ENCODE peak calls at places on chromosomes 7 and 10, in nine cellular contexts. F is breast epithelium, W is fibroblast of lung, U is psoas muscle, J is MM.1S, G is ovary, S is Peyer's patch, X is tibial artery, Z is colonic mucosa. T is an unnamed sample. For H3K9me3, the result is how much of the 10 kb centered on the place peaks cover.

GRCh38 chr7:64559206-64559605 is 3.7 kb downstream of the ZNF680 start:
- DNase-seq in W (peak), S (no peak), F (no peak), G (no peak), U (peak), X (no peak), Z (no peak), J (no peak), T (no peak)

GRCh38 chr7:31633894-31634494 is 53.0 kb upstream of the PPP1R17 start:
- DNase-seq in X (no peak), W (peak), J (peak), U (peak), Z (peak), F (peak), S (peak), G (no peak), T (no peak)

GRCh38 chr10:77436257-77436780 is 201.3 kb downstream of the KCNMA1 start:
- DNase-seq in F (no peak), X (no peak), S (no peak), G (no peak), Z (no peak), U (no peak), J (no peak), W (peak), T (no peak)

GRCh38 chr7:138584283-138584682 is 116.9 kb downstream of the SVOPL start:
- DNase-seq in U (no peak), G (no peak), X (no peak), S (no peak), J (no peak), Z (no peak), W (peak), F (no peak), T (no peak)

GRCh38 chr7:42964849-42965805 is 33.0 kb downstream of the MRPL32 start:
- DNase-seq in Z (no peak), S (no peak), W (peak), X (no peak), G (no peak), U (no peak), J (no peak), F (no peak), T (no peak)

GRCh38 chr10:50310560-50311174 is 59.4 kb upstream of the ASAH2 start:
- DNase-seq in F (no peak), W (no peak), J (peak), S (peak), U (no peak), G (no peak), X (no peak), Z (peak), T (no peak)

GRCh38 chr7:124423863-124424262 is 341.7 kb downstream of the GPR37 start:
- DNase-seq in S (no peak), F (no peak), G (no peak), W (no peak), X (no peak), Z (no peak), J (no peak), U (no peak), T (no peak)

GRCh38 chr7:100130608-100131453 is 4.1 kb downstream of the MBLAC1 start:
- DNase-seq in U (peak), X (peak), J (peak), G (peak), S (peak), W (peak), Z (peak), F (peak), T (peak)

GRCh38 chr10:77350711-77351119 is 286.9 kb downstream of the KCNMA1 start:
- DNase-seq in S (peak), J (no peak), G (no peak), F (no peak), U (peak), X (peak), Z (peak), W (peak), T (no peak)

GRCh38 chr7:128120116-128120515 is 88.9 kb upstream of the LRRC4 start:
- DNase-seq in Z (no peak), J (no peak), X (peak), F (no peak), U (no peak), W (no peak), G (no peak), S (no peak), T (no peak)

GRCh38 chr10:96658844-96659243 is 61.5 kb downstream of the PIK3AP1 start:
- DNase-seq in U (no peak), Z (no peak), G (no peak), W (no peak), F (no peak), X (no peak), S (no peak), J (no peak), T (no peak)

GRCh38 chr7:84452618-84453017 is 258.0 kb upstream of the SEMA3A start:
- DNase-seq in G (no peak), W (no peak), Z (no peak), U (no peak), F (no peak), J (no peak), S (no peak), X (no peak), T (no peak)

GRCh38 chr7:66769833-66770512 is 29.4 kb downstream of the RABGEF1 start:
- DNase-seq in F (no peak), X (no peak), S (no peak), Z (no peak), G (no peak), W (peak), J (no peak), U (no peak), T (no peak)

GRCh38 chr10:21519981-21520436 is 5.5 kb downstream of the SKIDA1 start:
- DNase-seq in F (no peak), J (peak), U (no peak), X (no peak), Z (no peak), G (no peak), S (no peak), W (peak), T (no peak)

GRCh38 chr7:46349490-46349889 is 428.4 kb upstream of the IGFBP3 start:
- DNase-seq in J (no peak), F (no peak), W (no peak), Z (no peak), G (no peak), U (no peak), S (no peak), X (no peak), T (no peak)

GRCh38 chr7:23026164-23026563 is 12.2 kb upstream of the HYCC1 start:
- DNase-seq in J (no peak), F (no peak), U (no peak), W (peak), S (no peak), X (no peak), Z (no peak), G (no peak), T (no peak)

GRCh38 chr7:101717986-101718746 is 89.1 kb upstream of the MYL10 start:
- DNase-seq in S (no peak), W (peak), Z (peak), J (no peak), F (no peak), U (peak), X (no peak), G (no peak), T (no peak)

GRCh38 chr10:87873656-87874055 is 10.2 kb downstream of the PTEN start:
- DNase-seq in S (no peak), X (no peak), U (no peak), Z (no peak), W (no peak), G (no peak), J (no peak), F (no peak), T (no peak)

GRCh38 chr7:128733278-128733645 is 5.9 kb upstream of the CALU start:
- DNase-seq in J (no peak), X (no peak), W (no peak), F (no peak), S (no peak), U (no peak), G (no peak), Z (no peak), T (no peak)

GRCh38 chr7:128110641-128111365 is 79.6 kb upstream of the LRRC4 start:
- DNase-seq in F (no peak), X (peak), U (no peak), Z (no peak), J (peak), W (no peak), S (peak), G (no peak), T (no peak)

GRCh38 chr10:90373911-90374310 is 483.9 kb downstream of the HTR7 start:
- DNase-seq in G (no peak), J (no peak), F (no peak), S (no peak), Z (no peak), X (no peak), U (no peak), W (no peak), T (no peak)

GRCh38 chr7:37212526-37212925 is 236.1 kb downstream of the ELMO1 start:
- DNase-seq in U (no peak), W (no peak), J (peak), S (no peak), Z (no peak), F (no peak), X (no peak), G (no peak), T (no peak)

GRCh38 chr10:115171392-115171960 is 78.3 kb downstream of the ATRNL1 start:
- DNase-seq in F (no peak), J (peak), X (no peak), G (no peak), U (no peak), W (peak), S (no peak), Z (no peak), T (no peak)

GRCh38 chr10:30893208-30893607 is 138.5 kb downstream of the ZNF438 start:
- DNase-seq in G (no peak), F (no peak), S (no peak), X (no peak), W (peak), Z (no peak), J (no peak), U (no peak), T (no peak)

GRCh38 chr10:1216576-1217236 is 160.5 kb downstream of the WDR37 start:
- DNase-seq in Z (no peak), J (no peak), F (no peak), U (no peak), W (no peak), X (no peak), G (no peak), S (peak), T (no peak)

GRCh38 chr10:121077331-121077730 is 226.2 kb downstream of the WDR11 start:
- DNase-seq in U (no peak), W (peak), F (peak), J (no peak), X (no peak), G (no peak), S (no peak), Z (no peak), T (no peak)

GRCh38 chr7:1704326-1705241 is 34.5 kb downstream of the ELFN1 start:
- DNase-seq in U (no peak), F (no peak), W (no peak), Z (no peak), S (peak), G (no peak), J (no peak), X (peak), T (peak)

GRCh38 chr10:59047180-59047579 is 129.3 kb upstream of the PHYHIPL start:
- DNase-seq in J (no peak), S (no peak), Z (no peak), X (no peak), W (no peak), F (no peak), G (no peak), U (no peak), T (no peak)

GRCh38 chr7:22346383-22347107 is 10.4 kb downstream of the RAPGEF5 start:
- DNase-seq in X (no peak), F (no peak), W (no peak), J (no peak), G (no peak), S (no peak), U (no peak), Z (no peak), T (no peak)

GRCh38 chr7:88485811-88486210 is 179.1 kb upstream of the STEAP4 start:
- DNase-seq in Z (no peak), U (no peak), X (no peak), G (no peak), W (no peak), J (no peak), S (no peak), F (no peak), T (no peak)

GRCh38 chr10:78170026-78170475 is 136.4 kb downstream of the RPS24 start:
- DNase-seq in Z (no peak), G (no peak), J (no peak), U (no peak), S (no peak), X (no peak), F (no peak), W (peak), T (no peak)

GRCh38 chr7:55019691-55020480 is 1.1 kb downstream of the EGFR start:
- DNase-seq in G (peak), W (peak), S (no peak), J (no peak), Z (peak), X (peak), F (peak), U (peak), T (peak)

GRCh38 chr7:46695045-46695708 is 774.1 kb upstream of the IGFBP3 start:
- DNase-seq in X (no peak), J (no peak), U (no peak), S (no peak), F (no peak), G (no peak), W (no peak), Z (no peak), T (no peak)

GRCh38 chr10:943334-944033 is 12.0 kb upstream of the LARP4B start:
- DNase-seq in F (no peak), S (no peak), G (no peak), X (no peak), U (no peak), J (no peak), Z (no peak), W (no peak), T (peak)

GRCh38 chr10:4067552-4068254 is 282.7 kb upstream of the KLF6 start:
- DNase-seq in J (no peak), U (no peak), X (no peak), S (peak), F (no peak), G (no peak), W (no peak), Z (peak), T (no peak)

GRCh38 chr10:98331888-98332287 is 63.9 kb upstream of the LOXL4 start:
- DNase-seq in W (no peak), Z (no peak), G (no peak), U (no peak), F (no peak), S (no peak), J (no peak), X (no peak), T (peak)

GRCh38 chr10:29681700-29682444 is 47.1 kb upstream of the SVIL start:
- DNase-seq in X (no peak), S (peak), U (no peak), Z (no peak), J (no peak), W (no peak), F (no peak), G (no peak), T (no peak)

GRCh38 chr7:17599733-17600685 is 301.6 kb downstream of the AHR start:
- DNase-seq in S (no peak), W (peak), G (no peak), J (no peak), F (no peak), X (no peak), U (no peak), Z (no peak), T (no peak)

GRCh38 chr10:112687647-112688046 is 240.6 kb downstream of the VTI1A start:
- DNase-seq in G (no peak), U (no peak), S (no peak), W (peak), F (no peak), X (no peak), Z (no peak), J (no peak), T (no peak)

GRCh38 chr10:75136346-75136745 is 24.9 kb downstream of the SAMD8 start:
- DNase-seq in W (peak), U (no peak), X (no peak), G (no peak), S (no peak), Z (no peak), J (no peak), F (no peak), T (no peak)
- TF ChIP-seq CTCF in W (no peak), U (no peak), X (no peak), G (no peak), S (no peak), Z (no peak), J (no peak), F (no peak), T (no peak)

DNA sequence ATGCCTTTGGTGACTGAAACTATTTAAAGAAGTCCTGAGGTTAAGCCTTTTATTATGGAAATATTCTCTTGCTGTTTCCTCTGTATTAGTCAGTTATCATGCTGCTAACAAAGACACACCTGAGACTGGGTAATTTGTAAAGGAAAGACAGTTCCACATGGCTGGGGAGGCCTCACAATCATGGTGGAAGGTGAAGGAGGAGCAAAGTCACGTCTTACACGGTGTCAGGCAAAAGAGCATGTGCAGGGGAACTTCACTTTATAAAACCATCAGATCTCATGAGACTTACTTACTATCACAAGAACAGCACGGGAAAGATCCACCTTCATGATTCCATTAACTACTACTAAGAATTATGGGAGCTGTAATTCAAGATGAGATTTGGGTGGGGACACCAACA is 121.2 kb upstream of the GPR26 start:
- DNase-seq in Z (no peak), S (no peak), X (no peak), G (no peak), J (no peak), U (no peak), F (no peak), W (no peak), T (no peak)
- H3K9me3 ChIP-seq in Z (under half), S (under half), X (under half), G (under half), J (under half), U (under half), F (under half), W (under half), T (under half)

DNA sequence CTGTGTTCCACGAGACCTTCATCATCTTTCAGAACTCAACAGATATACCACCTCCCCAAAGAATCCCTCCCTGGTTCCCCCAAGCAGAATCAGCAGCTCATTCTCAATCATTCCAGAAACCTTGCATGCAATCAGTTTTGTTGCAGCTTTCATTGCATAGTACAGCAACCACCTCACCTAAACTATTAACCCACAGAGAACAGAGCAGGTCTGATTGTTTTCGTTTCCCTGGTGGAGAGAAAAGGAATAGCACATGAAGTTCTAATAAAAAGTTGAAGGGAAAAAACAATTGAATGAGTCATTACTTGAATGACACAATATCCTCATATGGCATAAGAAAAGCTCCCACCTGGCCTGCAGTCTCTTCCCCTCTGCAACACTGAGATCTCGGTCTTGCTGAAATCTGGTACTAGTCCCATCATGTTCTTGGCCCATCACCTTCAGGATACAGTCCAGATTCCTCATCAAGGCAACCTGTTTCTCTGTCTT is 147.1 kb upstream of the GDF10 start:
- DNase-seq in J (no peak), X (no peak), U (no peak), W (no peak), G (no peak), S (no peak), Z (no peak), F (no peak), T (no peak)
- TF ChIP-seq CTCF in J (peak), X (peak), U (peak), W (peak), G (no peak), S (no peak), Z (no peak), F (peak), T (no peak)

GRCh38 chr7:73882060-73882428 is 21.1 kb downstream of the TMEM270 start:
- DNase-seq in G (no peak), F (no peak), S (no peak), X (no peak), W (no peak), U (no peak), J (no peak), Z (no peak), T (no peak)

GRCh38 chr7:73890541-73891147 is 29.7 kb downstream of the TMEM270 start:
- DNase-seq in G (no peak), Z (no peak), W (peak), S (no peak), J (no peak), U (peak), F (no peak), X (no peak), T (no peak)

GRCh38 chr7:73885433-73885974 is 24.5 kb downstream of the TMEM270 start:
- DNase-seq in Z (no peak), F (no peak), S (no peak), G (no peak), U (no peak), J (no peak), W (no peak), X (no peak), T (no peak)

GRCh38 chr7:73887762-73888161 is 26.8 kb downstream of the TMEM270 start:
- DNase-seq in S (no peak), Z (no peak), J (no peak), U (no peak), X (no peak), G (no peak), F (no peak), W (no peak), T (no peak)

GRCh38 chr7:73885975-73886798 is 25.2 kb downstream of the TMEM270 start:
- DNase-seq in U (peak), S (no peak), Z (no peak), G (peak), W (peak), F (peak), J (no peak), X (peak), T (peak)
- H3K9me3 ChIP-seq in U (under half), S (under half), Z (under half), G (under half), W (under half), F (under half), J (under half), X (under half), T (under half)

DNA sequence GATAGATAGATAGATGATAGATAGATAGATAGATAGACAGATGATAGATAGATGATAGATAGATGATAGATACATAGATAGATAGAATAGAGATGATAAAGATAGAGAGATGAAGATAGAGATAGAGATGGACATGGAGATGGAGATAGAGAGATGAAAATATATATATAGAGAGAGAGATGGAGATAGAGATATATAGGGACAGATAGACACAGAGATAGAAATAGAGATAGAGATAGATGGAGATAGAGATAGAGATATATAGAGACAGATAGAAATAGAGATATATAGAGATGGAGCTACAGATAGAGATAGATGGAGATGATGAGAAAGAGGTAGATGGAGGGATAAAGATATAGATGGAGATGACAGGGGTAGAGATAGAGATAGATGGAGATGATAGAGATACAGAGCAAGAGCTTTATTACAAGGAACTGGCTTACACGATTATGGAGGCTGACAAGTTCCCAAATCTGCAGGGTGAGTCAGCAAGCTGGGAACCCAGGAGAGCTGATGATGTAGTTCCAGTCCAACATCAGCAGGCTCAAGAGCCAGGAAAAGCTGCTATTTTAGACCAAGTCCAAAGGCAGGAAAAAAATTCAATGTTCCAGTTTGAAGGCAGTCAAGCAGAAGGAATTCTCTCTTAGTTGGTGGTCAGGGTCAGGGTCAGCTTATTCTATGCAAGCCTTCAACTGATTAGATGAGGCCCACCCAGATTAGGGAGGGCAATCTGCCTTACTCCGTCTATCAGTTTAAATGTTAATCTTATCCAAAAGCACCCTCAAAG is 37.1 kb downstream of the CAV1 start:
- DNase-seq in G (no peak), F (no peak), S (no peak), W (peak), Z (no peak), X (peak), U (peak), J (no peak), T (no peak)
- TF ChIP-seq CTCF in G (no peak), F (no peak), S (no peak), W (no peak), Z (no peak), X (no peak), U (no peak), J (no peak), T (no peak)

GRCh38 chr7:90172121-90172520 is 17.9 kb downstream of the STEAP1 start:
- DNase-seq in X (no peak), U (no peak), Z (no peak), S (no peak), W (no peak), F (no peak), G (no peak), J (no peak), T (no peak)
- H3K9me3 ChIP-seq in X (under half), U (under half), Z (under half), S (under half), W (under half), F (under half), G (under half), J (under half), T (under half)